ENCODE peak calls at places on chromosomes 1 and 21, in nine cellular contexts. S is adrenal gland, C is H1, H is IMR-90, A is body of pancreas, Q is Peyer's patch, J is heart left ventricle, I is uterus, O is A549. W is an unnamed sample.

GRCh38 chr1:207691814-207692213 is 46.9 kb downstream of the CR1L start:
- DNase-seq in S (no peak), C (no peak), H (no peak), A (no peak), Q (no peak), J (no peak), I (no peak), O (no peak), W (no peak)

GRCh38 chr1:113140588-113141446 is 67.8 kb downstream of the LRIG2 start:
- DNase-seq in S (peak), C (peak), H (peak), A (peak), Q (peak), J (peak), I (peak), O (peak), W (peak)

GRCh38 chr1:78092686-78093085 is 46.9 kb downstream of the GIPC2 start:
- DNase-seq in S (no peak), C (no peak), H (no peak), A (no peak), Q (no peak), J (no peak), I (no peak), O (peak), W (peak)

GRCh38 chr1:203291201-203292096 is 13.9 kb upstream of the BTG2 start:
- DNase-seq in S (no peak), C (no peak), H (no peak), A (peak), Q (peak), J (no peak), I (no peak), O (no peak), W (no peak)

GRCh38 chr1:1625404-1625775 is 6.6 kb upstream of the MMP23B start:
- DNase-seq in S (no peak), C (no peak), H (no peak), A (no peak), Q (no peak), J (no peak), I (no peak), O (no peak), W (no peak)

GRCh38 chr1:11730429-11730861 is 5.5 kb upstream of the AGTRAP start:
- DNase-seq in S (no peak), C (no peak), H (peak), A (peak), Q (peak), J (no peak), I (no peak), O (no peak), W (peak)

GRCh38 chr1:93908394-93909145 is 660 bp downstream of the GCLM start:
- DNase-seq in S (peak), C (peak), H (no peak), A (peak), Q (peak), J (peak), I (peak), O (peak), W (peak)

GRCh38 chr1:206738370-206739366 is 31.9 kb upstream of the IL19 start:
- DNase-seq in S (no peak), C (no peak), H (peak), A (peak), Q (no peak), J (no peak), I (no peak), O (peak), W (peak)

GRCh38 chr1:7454052-7454815 is 316.9 kb upstream of the VAMP3 start:
- DNase-seq in S (no peak), C (no peak), H (peak), A (no peak), Q (no peak), J (no peak), I (no peak), O (no peak), W (peak)

GRCh38 chr1:170807432-170807831 is 127.9 kb upstream of the MROH9 start:
- DNase-seq in S (no peak), C (no peak), H (peak), A (no peak), Q (no peak), J (no peak), I (no peak), O (no peak), W (peak)

GRCh38 chr21:44817506-44817880 is 369 bp downstream of the SUMO3 start:
- DNase-seq in S (peak), C (peak), H (peak), A (peak), Q (peak), J (peak), I (peak), O (peak), W (peak)

GRCh38 chr1:234621657-234622335 is 11.8 kb upstream of the IRF2BP2 start:
- DNase-seq in S (no peak), C (no peak), H (peak), A (no peak), Q (no peak), J (peak), I (no peak), O (no peak), W (no peak)

GRCh38 chr21:14382835-14383595 is at the start of gene HSPA13:
- DNase-seq in S (peak), C (peak), H (peak), A (peak), Q (peak), J (peak), I (peak), O (peak), W (peak)
- TF ChIP-seq POLR2A in S (peak), C (peak), H (peak), A (peak), Q (peak), J (peak), I (peak), O (peak), W (peak)

GRCh38 chr1:192378276-192378675 is 61.5 kb downstream of the RGS21 start:
- DNase-seq in S (no peak), C (no peak), H (peak), A (no peak), Q (no peak), J (no peak), I (no peak), O (no peak), W (no peak)

GRCh38 chr1:192378878-192379277 is 62.1 kb downstream of the RGS21 start:
- DNase-seq in S (no peak), C (no peak), H (no peak), A (no peak), Q (no peak), J (no peak), I (no peak), O (no peak), W (no peak)

GRCh38 chr1:192382758-192383157 is 66.0 kb downstream of the RGS21 start:
- DNase-seq in S (no peak), C (no peak), H (no peak), A (no peak), Q (no peak), J (no peak), I (no peak), O (no peak), W (no peak)

GRCh38 chr1:192376387-192376786 is 59.6 kb downstream of the RGS21 start:
- DNase-seq in S (no peak), C (no peak), H (no peak), A (no peak), Q (no peak), J (no peak), I (no peak), O (no peak), W (no peak)

GRCh38 chr1:192379536-192379935 is 62.7 kb downstream of the RGS21 start:
- DNase-seq in S (no peak), C (no peak), H (no peak), A (no peak), Q (no peak), J (no peak), I (no peak), O (no peak), W (no peak)
- TF ChIP-seq POLR2A in S (no peak), C (no peak), H (no peak), A (no peak), Q (no peak), J (no peak), I (no peak), O (no peak), W (no peak)

GRCh38 chr1:192575499-192576189 is at the start of gene RGS1:
- DNase-seq in S (no peak), C (no peak), H (no peak), A (peak), Q (peak), J (no peak), I (no peak), O (no peak), W (no peak)
- TF ChIP-seq POLR2A in S (peak), C (no peak), H (no peak), A (peak), Q (peak), J (no peak), I (peak), O (no peak), W (no peak)

GRCh38 chr1:243851765-243852164 is 1.7 kb upstream of the AKT3 start:
- DNase-seq in S (no peak), C (no peak), H (no peak), A (no peak), Q (no peak), J (no peak), I (no peak), O (no peak), W (no peak)

GRCh38 chr1:243851129-243851756 is 1.2 kb upstream of the AKT3 start:
- DNase-seq in S (no peak), C (no peak), H (peak), A (peak), Q (no peak), J (no peak), I (no peak), O (peak), W (no peak)

GRCh38 chr1:243850013-243850367 is at the start of gene AKT3:
- DNase-seq in S (no peak), C (no peak), H (no peak), A (no peak), Q (no peak), J (no peak), I (no peak), O (no peak), W (no peak)

GRCh38 chr1:243849089-243850012 is 692 bp downstream of the AKT3 start:
- DNase-seq in S (peak), C (peak), H (peak), A (peak), Q (peak), J (peak), I (peak), O (peak), W (peak)

DNA sequence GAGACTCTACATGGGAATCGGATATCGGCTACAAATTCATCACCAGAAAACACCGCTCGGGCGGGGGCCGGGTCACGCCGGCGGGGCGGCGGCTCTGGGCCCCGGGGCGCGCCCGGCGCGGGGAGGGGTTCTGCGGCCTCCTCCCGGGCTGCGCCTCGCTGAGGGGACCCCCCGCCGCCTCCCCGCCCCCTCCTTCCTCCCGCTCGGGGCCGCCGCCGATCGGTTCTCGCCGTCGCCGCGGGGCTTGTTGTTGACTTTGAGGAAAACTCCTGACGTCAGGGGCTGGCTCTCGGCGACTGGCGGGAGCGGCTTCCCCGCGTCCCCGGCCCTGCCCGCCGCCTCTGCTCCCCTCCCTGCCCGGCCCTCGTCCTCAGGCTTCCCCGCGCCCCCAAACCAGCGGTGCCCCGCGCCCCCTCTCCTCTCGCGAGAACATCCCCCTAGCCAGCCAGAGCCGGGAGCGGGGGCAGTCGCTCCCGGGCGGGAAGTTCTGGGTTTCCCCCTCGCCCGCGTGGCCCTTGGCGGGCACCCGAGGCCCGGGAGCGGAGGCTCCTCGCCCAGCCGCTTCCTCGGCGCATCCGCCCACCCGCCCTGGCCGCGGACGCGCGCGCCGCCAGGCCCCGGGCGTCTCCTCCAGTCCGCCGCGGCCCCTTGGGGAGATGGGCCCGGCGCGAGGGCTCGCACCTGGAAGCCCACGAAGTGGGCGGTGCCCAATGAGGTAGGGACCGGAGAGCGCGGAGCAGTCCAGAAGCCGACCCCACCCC is 505 bp upstream of the AKT3 start:
- DNase-seq in S (peak), C (peak), H (peak), A (peak), Q (peak), J (peak), I (peak), O (peak), W (peak)
- TF ChIP-seq POLR2A in S (no peak), C (peak), H (peak), A (peak), Q (no peak), J (peak), I (peak), O (peak), W (no peak)

GRCh38 chr1:231421616-231421970 is 494 bp downstream of the EGLN1 start:
- DNase-seq in S (no peak), C (peak), H (peak), A (peak), Q (peak), J (peak), I (peak), O (no peak), W (no peak)

GRCh38 chr1:231420299-231420958 is 1.7 kb downstream of the EGLN1 start:
- DNase-seq in S (no peak), C (no peak), H (peak), A (no peak), Q (no peak), J (no peak), I (no peak), O (no peak), W (no peak)

GRCh38 chr1:231419738-231420298 is 2.3 kb downstream of the EGLN1 start:
- DNase-seq in S (no peak), C (no peak), H (peak), A (no peak), Q (no peak), J (no peak), I (no peak), O (no peak), W (no peak)

GRCh38 chr1:231421971-231422797 is at the start of gene EGLN1:
- DNase-seq in S (peak), C (peak), H (peak), A (peak), Q (peak), J (peak), I (peak), O (peak), W (peak)

DNA sequence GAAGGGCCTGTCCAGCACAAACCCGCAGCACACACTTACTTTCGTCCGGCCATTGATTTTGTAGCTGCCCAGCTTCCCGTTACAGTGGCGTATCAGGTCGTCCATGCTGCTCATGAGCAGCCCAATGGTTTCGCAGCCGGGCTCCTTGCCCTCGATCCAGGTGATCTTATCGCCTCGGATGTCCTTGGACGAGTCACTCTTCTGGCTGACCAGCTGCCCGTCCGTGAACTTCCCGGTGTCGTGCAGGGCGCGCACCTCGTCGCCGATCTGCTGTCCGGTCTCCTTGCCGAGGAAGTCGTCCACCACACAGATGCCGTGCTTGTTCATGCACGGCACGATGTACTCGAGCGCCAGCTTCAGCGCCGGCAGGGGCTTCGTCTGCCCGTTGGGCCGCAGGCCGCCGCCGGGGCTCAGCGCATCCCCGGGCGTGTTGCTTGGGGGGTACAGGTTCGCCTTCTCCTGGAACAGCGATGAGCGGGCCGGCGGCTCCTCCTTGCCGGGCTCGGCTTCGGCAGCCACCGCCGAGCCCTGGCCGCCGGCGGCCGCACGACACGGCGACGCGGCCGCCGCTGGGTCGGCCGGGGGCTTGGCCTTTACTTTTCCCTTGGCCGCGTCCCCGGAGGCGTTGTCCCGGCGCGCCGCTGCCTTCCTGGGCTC is 1.0 kb downstream of the EGLN1 start:
- DNase-seq in S (peak), C (peak), H (peak), A (peak), Q (peak), J (peak), I (peak), O (no peak), W (no peak)
- TF ChIP-seq POLR2A in S (no peak), C (no peak), H (no peak), A (peak), Q (peak), J (no peak), I (no peak), O (no peak), W (peak)

GRCh38 chr1:226677121-226678020 is 61.7 kb downstream of the ITPKB start:
- DNase-seq in S (peak), C (no peak), H (peak), A (peak), Q (peak), J (peak), I (peak), O (peak), W (peak)
- TF ChIP-seq POLR2A in S (no peak), C (no peak), H (no peak), A (no peak), Q (no peak), J (peak), I (peak), O (no peak), W (no peak)

DNA sequence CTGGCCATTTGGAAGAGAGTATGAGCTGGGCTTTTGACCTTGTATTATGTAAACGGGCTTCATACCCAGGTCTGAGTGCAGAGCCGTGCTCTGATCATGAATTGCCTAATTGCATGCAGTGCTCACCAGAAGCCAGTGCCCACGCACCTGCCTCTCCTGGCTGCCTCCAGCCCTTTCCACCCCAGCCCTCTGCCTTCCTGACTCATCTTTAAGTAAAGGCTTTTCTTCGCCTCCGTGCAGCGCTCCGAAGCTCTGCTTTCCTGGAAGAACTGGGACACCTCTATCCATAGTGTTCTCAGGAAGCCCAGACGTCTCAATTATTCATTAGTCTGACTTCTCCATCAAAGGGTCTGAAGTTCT is 413.7 kb downstream of the PTPRU start:
- DNase-seq in S (peak), C (no peak), H (no peak), A (no peak), Q (peak), J (no peak), I (no peak), O (no peak), W (no peak)
- TF ChIP-seq POLR2A in S (no peak), C (no peak), H (no peak), A (no peak), Q (no peak), J (no peak), I (no peak), O (no peak), W (no peak)